ENCODE peak calls at places on chromosome 4, in ten cellular contexts. F, A, B, R, C, H, I, Y, Z and U are unnamed samples.

GRCh38 chr4:54277691-54278090 is 48.6 kb downstream of the PDGFRA start:
- DNase-seq in F (peak), A (peak), B (peak), R (no peak), C (peak), H (no peak), I (peak), Y (peak), Z (peak), U (peak)

GRCh38 chr4:13541720-13542576 is 2.4 kb downstream of the NKX3-2 start:
- DNase-seq in F (no peak), A (no peak), B (no peak), R (no peak), C (no peak), H (peak), I (no peak), Y (peak), Z (no peak), U (no peak)

GRCh38 chr4:54912155-54912554 is 213.2 kb downstream of the KDR start:
- DNase-seq in F (no peak), A (no peak), B (no peak), R (no peak), C (no peak), H (no peak), I (no peak), Y (no peak), Z (no peak), U (no peak)

GRCh38 chr4:181504846-181505374 is 738.3 kb upstream of the TENM3 start:
- DNase-seq in F (no peak), A (no peak), B (no peak), R (no peak), C (no peak), H (no peak), I (no peak), Y (no peak), Z (no peak), U (no peak)

GRCh38 chr4:185312699-185313098 is 83.0 kb downstream of the LRP2BP start:
- DNase-seq in F (no peak), A (peak), B (no peak), R (no peak), C (no peak), H (no peak), I (no peak), Y (no peak), Z (peak), U (no peak)

GRCh38 chr4:146132445-146132844 is 43.1 kb upstream of the LSM6 start:
- DNase-seq in F (no peak), A (no peak), B (no peak), R (no peak), C (peak), H (no peak), I (no peak), Y (no peak), Z (no peak), U (no peak)

GRCh38 chr4:152735302-152735917 is 44.1 kb downstream of the TIGD4 start:
- DNase-seq in F (peak), A (peak), B (no peak), R (no peak), C (peak), H (no peak), I (no peak), Y (no peak), Z (peak), U (no peak)

GRCh38 chr4:153114771-153115321 is 89.4 kb upstream of the TRIM2 start:
- DNase-seq in F (peak), A (peak), B (no peak), R (no peak), C (peak), H (no peak), I (peak), Y (no peak), Z (peak), U (peak)

GRCh38 chr4:128481752-128482480 is 194.3 kb upstream of the PGRMC2 start:
- DNase-seq in F (peak), A (no peak), B (no peak), R (no peak), C (peak), H (no peak), I (no peak), Y (no peak), Z (no peak), U (no peak)

GRCh38 chr4:173958445-173958844 is 325.0 kb downstream of the FBXO8 start:
- DNase-seq in F (peak), A (peak), B (no peak), R (no peak), C (peak), H (no peak), I (no peak), Y (no peak), Z (peak), U (no peak)

GRCh38 chr4:66059131-66059530 is 388.8 kb upstream of the EPHA5 start:
- DNase-seq in F (no peak), A (no peak), B (no peak), R (no peak), C (no peak), H (no peak), I (no peak), Y (no peak), Z (no peak), U (no peak)

GRCh38 chr4:113365377-113365776 is 315.9 kb downstream of the ANK2 start:
- DNase-seq in F (no peak), A (no peak), B (no peak), R (no peak), C (no peak), H (no peak), I (no peak), Y (no peak), Z (no peak), U (no peak)

GRCh38 chr4:146059865-146060264 is 115.7 kb upstream of the LSM6 start:
- DNase-seq in F (no peak), A (no peak), B (no peak), R (no peak), C (no peak), H (peak), I (no peak), Y (no peak), Z (no peak), U (no peak)

GRCh38 chr4:77001907-77002306 is 52.4 kb downstream of the SEPTIN11 start:
- DNase-seq in F (no peak), A (peak), B (no peak), R (no peak), C (peak), H (no peak), I (no peak), Y (no peak), Z (peak), U (no peak)

GRCh38 chr4:166400270-166400894 is 527.3 kb downstream of the TLL1 start:
- DNase-seq in F (no peak), A (no peak), B (no peak), R (no peak), C (no peak), H (no peak), I (no peak), Y (no peak), Z (no peak), U (no peak)

GRCh38 chr4:150583287-150584197 is 1.6 kb downstream of the MAB21L2 start:
- DNase-seq in F (no peak), A (no peak), B (no peak), R (no peak), C (no peak), H (peak), I (no peak), Y (no peak), Z (peak), U (no peak)

GRCh38 chr4:57490520-57490919 is 380.3 kb upstream of the IGFBP7 start:
- DNase-seq in F (peak), A (no peak), B (no peak), R (no peak), C (no peak), H (no peak), I (no peak), Y (no peak), Z (no peak), U (no peak)

GRCh38 chr4:153205028-153205648 is 895 bp downstream of the TRIM2 start:
- DNase-seq in F (no peak), A (no peak), B (peak), R (no peak), C (no peak), H (peak), I (no peak), Y (peak), Z (no peak), U (no peak)

GRCh38 chr4:14856076-14856926 is 146.0 kb upstream of the CPEB2 start:
- DNase-seq in F (peak), A (peak), B (peak), R (peak), C (peak), H (peak), I (peak), Y (peak), Z (peak), U (peak)

GRCh38 chr4:155705664-155706063 is 39.0 kb downstream of the GUCY1A1 start:
- DNase-seq in F (no peak), A (peak), B (no peak), R (no peak), C (peak), H (no peak), I (no peak), Y (no peak), Z (peak), U (no peak)

DNA sequence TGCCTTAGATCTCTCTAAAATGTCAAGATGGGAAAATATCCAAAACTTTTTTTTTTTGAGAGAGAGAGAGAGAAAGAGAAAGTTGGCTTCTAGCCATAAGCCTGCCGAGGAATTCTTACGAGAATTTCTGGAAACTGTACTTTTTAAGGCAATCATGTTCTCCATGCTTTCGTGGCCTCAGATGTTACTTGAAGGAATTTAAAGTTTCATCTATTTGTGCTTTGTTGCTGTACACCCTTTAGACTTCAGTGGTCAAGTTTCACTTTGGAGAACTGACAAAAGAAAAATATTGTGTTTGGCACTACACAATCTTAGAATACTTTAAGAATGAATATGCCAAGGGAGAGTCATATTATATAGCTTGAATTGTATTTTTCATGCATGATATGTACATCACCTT is 53.9 kb downstream of the FAT4 start:
- DNase-seq in F (peak), A (peak), B (peak), R (peak), C (peak), H (no peak), I (peak), Y (no peak), Z (peak), U (peak)
- H3K4me3 ChIP-seq in F (peak), A (peak), B (peak), R (peak), C (peak), H (no peak), I (peak), Y (peak), Z (no peak), U (peak)

GRCh38 chr4:84915396-84915780 is 51.1 kb downstream of the WDFY3 start:
- DNase-seq in F (no peak), A (peak), B (peak), R (peak), C (no peak), H (no peak), I (peak), Y (no peak), Z (no peak), U (peak)
- H3K4me3 ChIP-seq in F (no peak), A (no peak), B (no peak), R (no peak), C (no peak), H (no peak), I (no peak), Y (no peak), Z (no peak), U (no peak)

DNA sequence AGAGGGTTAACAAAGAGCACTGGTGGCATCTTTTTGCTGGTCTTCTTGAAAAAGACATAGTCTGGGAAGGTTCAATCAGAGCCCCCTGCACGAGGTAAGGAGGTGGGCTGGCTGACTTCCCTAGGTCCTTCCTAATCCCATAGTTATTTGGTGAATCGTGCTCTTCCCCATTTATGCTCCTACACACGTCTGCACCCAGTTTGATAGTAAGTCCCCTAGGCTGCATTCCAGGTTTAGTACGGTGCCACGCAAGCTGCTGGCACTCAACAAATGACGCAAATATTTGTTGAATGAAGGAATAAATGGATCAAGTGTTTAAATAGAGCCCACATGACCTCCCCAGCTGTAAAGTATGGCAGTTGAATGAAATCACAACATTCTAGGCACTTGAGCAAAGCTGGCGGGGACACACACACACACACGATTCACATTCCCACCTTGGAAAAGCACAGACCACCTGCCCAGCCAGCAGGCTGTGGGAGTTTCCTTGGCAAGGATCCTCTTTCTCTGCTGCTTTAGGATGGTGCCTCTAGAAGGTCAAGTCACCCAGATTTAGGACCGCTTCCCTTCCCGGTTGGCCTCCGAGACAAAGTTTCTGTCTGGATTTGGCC is 855 bp downstream of the FAM184B start:
- DNase-seq in F (peak), A (peak), B (no peak), R (peak), C (no peak), H (no peak), I (no peak), Y (no peak), Z (peak), U (no peak)
- H3K4me3 ChIP-seq in F (peak), A (peak), B (peak), R (peak), C (peak), H (peak), I (peak), Y (peak), Z (peak), U (peak)

DNA sequence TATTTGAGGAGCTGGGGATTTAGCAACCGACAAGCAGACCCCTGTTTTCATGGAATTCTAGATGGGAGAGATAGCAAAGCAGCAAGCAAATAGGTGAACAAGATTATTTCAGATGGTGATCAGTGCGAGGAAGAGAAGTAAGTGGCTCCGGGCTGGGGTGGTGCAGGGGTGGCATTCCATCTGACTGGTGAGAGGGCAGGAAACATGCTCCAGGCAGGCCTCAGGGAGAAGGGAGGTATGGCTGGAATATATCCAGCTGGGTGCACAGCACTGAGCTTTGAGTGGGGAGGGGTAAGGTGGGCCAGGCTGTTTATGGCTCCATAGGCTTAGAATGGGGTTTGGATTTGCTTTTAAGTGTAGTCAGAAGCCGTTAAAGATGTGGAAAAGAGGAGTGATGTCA is 21.2 kb downstream of the PTTG2 start:
- DNase-seq in F (no peak), A (no peak), B (no peak), R (no peak), C (no peak), H (no peak), I (no peak), Y (no peak), Z (no peak), U (no peak)
- H3K4me3 ChIP-seq in F (no peak), A (no peak), B (no peak), R (no peak), C (no peak), H (no peak), I (no peak), Y (no peak), Z (no peak), U (no peak)

GRCh38 chr4:105708376-105709080 is at the start of the genes GSTCD and INTS12:
- DNase-seq in F (peak), A (peak), B (peak), R (peak), C (peak), H (peak), I (peak), Y (peak), Z (peak), U (peak)
- H3K4me3 ChIP-seq in F (peak), A (peak), B (peak), R (peak), C (peak), H (peak), I (peak), Y (peak), Z (peak), U (peak)

GRCh38 chr4:86892639-86892965 is 380 bp upstream of the C4orf36 start:
- DNase-seq in F (no peak), A (no peak), B (no peak), R (no peak), C (no peak), H (no peak), I (no peak), Y (no peak), Z (no peak), U (no peak)

GRCh38 chr4:86894465-86894864 is 2.2 kb upstream of the C4orf36 start:
- DNase-seq in F (peak), A (no peak), B (no peak), R (no peak), C (peak), H (no peak), I (no peak), Y (no peak), Z (no peak), U (no peak)

GRCh38 chr4:86895692-86896488 is 3.7 kb upstream of the C4orf36 start:
- DNase-seq in F (peak), A (peak), B (no peak), R (peak), C (peak), H (no peak), I (peak), Y (peak), Z (peak), U (peak)

GRCh38 chr4:86891785-86892638 is at the start of gene C4orf36:
- DNase-seq in F (peak), A (no peak), B (no peak), R (no peak), C (peak), H (peak), I (no peak), Y (peak), Z (peak), U (no peak)

GRCh38 chr4:86893136-86893535 is 914 bp upstream of the C4orf36 start:
- DNase-seq in F (no peak), A (no peak), B (no peak), R (no peak), C (no peak), H (no peak), I (no peak), Y (no peak), Z (no peak), U (no peak)
- H3K4me3 ChIP-seq in F (no peak), A (no peak), B (no peak), R (no peak), C (no peak), H (no peak), I (no peak), Y (no peak), Z (no peak), U (no peak)

GRCh38 chr4:140296335-140296753 is 77.1 kb upstream of the SCOC start:
- DNase-seq in F (peak), A (peak), B (peak), R (peak), C (peak), H (peak), I (peak), Y (no peak), Z (peak), U (peak)
- H3K4me3 ChIP-seq in F (peak), A (peak), B (no peak), R (no peak), C (no peak), H (no peak), I (no peak), Y (no peak), Z (no peak), U (no peak)